ENCODE peak calls at places on chromosomes 12 and 14, in four cellular contexts. One of them, this sample, is unnamed.

GRCh38 chr12:81128930-81129554 is 51.2 kb downstream of the ACSS3 start:
- DNase-seq in SJSA1: no peak
- DNase-seq in cardiac muscle cell: peak
- DNase-seq in NB4: peak
- DNase-seq in this sample: no peak

GRCh38 chr14:104927432-104927816 is 2.7 kb downstream of the PLD4 start:
- DNase-seq in cardiac muscle cell: no peak
- DNase-seq in NB4: no peak
- DNase-seq in SJSA1: no peak
- DNase-seq in this sample: no peak

GRCh38 chr14:59869381-59870255 is 958 bp downstream of the RTN1 start:
- DNase-seq in NB4: no peak
- DNase-seq in cardiac muscle cell: no peak
- DNase-seq in SJSA1: peak
- DNase-seq in this sample: no peak

GRCh38 chr14:101535232-101535631 is 26.1 kb upstream of the DIO3 start:
- DNase-seq in NB4: peak
- DNase-seq in cardiac muscle cell: no peak
- DNase-seq in SJSA1: no peak
- DNase-seq in this sample: no peak

GRCh38 chr14:79542121-79542520 is 669.2 kb downstream of the DIO2 start:
- DNase-seq in cardiac muscle cell: peak
- DNase-seq in NB4: no peak
- DNase-seq in SJSA1: peak
- DNase-seq in this sample: no peak

GRCh38 chr12:27539191-27539631 is 15.2 kb downstream of the PPFIBP1 start:
- DNase-seq in cardiac muscle cell: peak
- DNase-seq in SJSA1: peak
- DNase-seq in NB4: no peak
- DNase-seq in this sample: no peak

GRCh38 chr12:77133566-77133965 is 68.2 kb upstream of the E2F7 start:
- DNase-seq in SJSA1: no peak
- DNase-seq in cardiac muscle cell: peak
- DNase-seq in NB4: peak
- DNase-seq in this sample: no peak

GRCh38 chr12:9587903-9588600 is 19.7 kb downstream of the KLRB1 start:
- DNase-seq in cardiac muscle cell: no peak
- DNase-seq in SJSA1: peak
- DNase-seq in NB4: no peak
- DNase-seq in this sample: no peak

GRCh38 chr14:88831285-88831684 is 6.8 kb downstream of the TTC8 start:
- DNase-seq in cardiac muscle cell: peak
- DNase-seq in SJSA1: no peak
- DNase-seq in NB4: no peak
- DNase-seq in this sample: no peak

GRCh38 chr12:119544780-119545625 is 48.6 kb upstream of the TMEM233 start:
- DNase-seq in NB4: peak
- DNase-seq in cardiac muscle cell: peak
- DNase-seq in SJSA1: peak
- DNase-seq in this sample: peak

GRCh38 chr12:24888813-24889212 is 60.1 kb downstream of the BCAT1 start:
- DNase-seq in NB4: no peak
- DNase-seq in SJSA1: no peak
- DNase-seq in cardiac muscle cell: no peak
- DNase-seq in this sample: no peak

GRCh38 chr12:9741726-9742125 is 8.8 kb upstream of the CLECL1 start:
- DNase-seq in NB4: peak
- DNase-seq in SJSA1: no peak
- DNase-seq in cardiac muscle cell: no peak
- DNase-seq in this sample: peak

GRCh38 chr14:31428011-31428410 is 7.7 kb upstream of the HEATR5A start:
- DNase-seq in cardiac muscle cell: no peak
- DNase-seq in NB4: no peak
- DNase-seq in SJSA1: no peak
- DNase-seq in this sample: no peak

GRCh38 chr14:92287987-92288386 is 35.0 kb upstream of the SLC24A4 start:
- DNase-seq in NB4: no peak
- DNase-seq in SJSA1: no peak
- DNase-seq in cardiac muscle cell: no peak
- DNase-seq in this sample: no peak

GRCh38 chr12:79444089-79444488 is 246.7 kb downstream of the PAWR start:
- DNase-seq in NB4: no peak
- DNase-seq in SJSA1: peak
- DNase-seq in cardiac muscle cell: peak
- DNase-seq in this sample: no peak

GRCh38 chr12:110666892-110667291 is 22.0 kb downstream of the HVCN1 start:
- DNase-seq in SJSA1: no peak
- DNase-seq in NB4: no peak
- DNase-seq in cardiac muscle cell: no peak
- DNase-seq in this sample: no peak

This sample was measured in T-cell.